ENCODE peak calls at places on chromosomes 3 and 15, in five cellular contexts. T, Q, H, G and F are unnamed samples.

GRCh38 chr3:146157325-146158060 is 3.5 kb downstream of the PLOD2 start:
- DNase-seq in T (no peak), Q (no peak), G (no peak), H (no peak), F (no peak)

GRCh38 chr3:73179601-73180000 is 118.1 kb downstream of the EBLN2 start:
- DNase-seq in Q (no peak), G (no peak), T (no peak), H (no peak), F (no peak)

GRCh38 chr15:77867266-77868047 is 210.1 kb downstream of the TBC1D2B start:
- DNase-seq in H (no peak), Q (no peak), T (peak; percentile 38), G (no peak), F (no peak)

GRCh38 chr15:58229297-58229768 is 91.2 kb downstream of the AQP9 start:
- DNase-seq in G (no peak), Q (peak; percentile 23), T (peak; percentile 76), H (no peak), F (no peak)

GRCh38 chr15:66851226-66852063 is 149.4 kb downstream of the SMAD6 start:
- DNase-seq in T (peak; percentile 94), H (peak; percentile 52), G (peak; percentile 56), Q (peak; percentile 78), F (peak; percentile 91)

GRCh38 chr3:63557912-63558311 is 94.6 kb upstream of the SNTN start:
- DNase-seq in T (no peak), G (no peak), Q (no peak), H (no peak), F (peak; percentile 10)

GRCh38 chr15:51234181-51234927 is 104.0 kb downstream of the CYP19A1 start:
- DNase-seq in Q (no peak), T (no peak), G (no peak), H (no peak), F (peak; percentile 29)

GRCh38 chr15:74784854-74785715 is 3.2 kb downstream of the CSK start:
- DNase-seq in G (no peak), Q (no peak), H (no peak), T (no peak), F (no peak)

GRCh38 chr3:129577925-129578742 is 28.3 kb downstream of the PLXND1 start:
- DNase-seq in H (no peak), Q (no peak), T (no peak), G (peak; percentile 80), F (peak; percentile 79)

GRCh38 chr3:161100994-161101393 is 4.2 kb downstream of the B3GALNT1 start:
- DNase-seq in Q (no peak), H (no peak), T (no peak), G (no peak), F (no peak)

GRCh38 chr3:124207873-124208473 is 216.0 kb upstream of the ROPN1 start:
- DNase-seq in T (no peak), H (no peak), Q (no peak), G (no peak), F (peak; percentile 32)

GRCh38 chr3:36227982-36228381 is 152.3 kb upstream of the STAC start:
- DNase-seq in H (no peak), Q (no peak), G (no peak), T (no peak), F (no peak)

GRCh38 chr15:39140060-39140604 is 440.7 kb upstream of the THBS1 start:
- DNase-seq in T (no peak), G (no peak), H (no peak), Q (peak; percentile 92), F (no peak)

GRCh38 chr3:194824676-194825075 is 139.0 kb downstream of the FAM43A start:
- DNase-seq in H (no peak), T (no peak), G (no peak), Q (no peak), F (no peak)

GRCh38 chr3:101574388-101575156 is 592 bp downstream of the PCNP start:
- DNase-seq in T (no peak), H (peak; percentile 42), G (no peak), Q (peak; percentile 26), F (no peak)

GRCh38 chr3:127739347-127740135 is 66.8 kb downstream of the ABTB1 start:
- DNase-seq in T (no peak), Q (no peak), G (no peak), H (no peak), F (no peak)

GRCh38 chr3:121989943-121990342 is 32.1 kb downstream of the ILDR1 start:
- DNase-seq in H (no peak), Q (no peak), T (peak; percentile 66), G (no peak), F (no peak)

GRCh38 chr3:86914651-86915050 is 76.3 kb downstream of the VGLL3 start:
- DNase-seq in Q (no peak), G (no peak), H (no peak), T (no peak), F (no peak)

GRCh38 chr15:55196011-55196410 is 730 bp downstream of the RSL24D1 start:
- DNase-seq in T (no peak), Q (no peak), G (no peak), H (no peak), F (no peak)

GRCh38 chr3:165210132-165210531 is 13.9 kb upstream of the SLITRK3 start:
- DNase-seq in G (no peak), H (no peak), T (no peak), Q (no peak), F (no peak)

GRCh38 chr3:127674099-127674792 is 1.5 kb downstream of the ABTB1 start:
- DNase-seq in G (no peak), T (no peak), Q (no peak), H (no peak), F (no peak)

GRCh38 chr15:32909431-32909830 is 191.6 kb downstream of the GREM1 start:
- DNase-seq in H (no peak), G (peak; percentile 21), T (no peak), Q (peak; percentile 70), F (no peak)

GRCh38 chr3:11236588-11237461 is 35.4 kb upstream of the ATG7 start:
- DNase-seq in H (peak; percentile 73), T (peak; percentile 95), Q (no peak), G (no peak), F (peak; percentile 73)

GRCh38 chr15:32981536-32981935 is 213.0 kb downstream of the FMN1 start:
- DNase-seq in H (no peak), G (no peak), Q (peak; percentile 40), T (no peak), F (no peak)

GRCh38 chr3:84108442-84108971 is 850.3 kb upstream of the CADM2 start:
- DNase-seq in H (no peak), G (no peak), T (no peak), Q (no peak), F (no peak)

GRCh38 chr3:141556034-141556433 is 69.2 kb downstream of the RASA2 start:
- DNase-seq in Q (no peak), T (no peak), G (no peak), H (no peak), F (no peak)

GRCh38 chr15:52008698-52009434 is 10.2 kb upstream of the MAPK6 start:
- DNase-seq in Q (no peak), H (no peak), T (peak; percentile 54), G (no peak), F (no peak)

GRCh38 chr3:100396967-100397366 is 3.9 kb downstream of the TOMM70 start:
- DNase-seq in T (no peak), G (no peak), H (no peak), Q (no peak), F (no peak)

DNA sequence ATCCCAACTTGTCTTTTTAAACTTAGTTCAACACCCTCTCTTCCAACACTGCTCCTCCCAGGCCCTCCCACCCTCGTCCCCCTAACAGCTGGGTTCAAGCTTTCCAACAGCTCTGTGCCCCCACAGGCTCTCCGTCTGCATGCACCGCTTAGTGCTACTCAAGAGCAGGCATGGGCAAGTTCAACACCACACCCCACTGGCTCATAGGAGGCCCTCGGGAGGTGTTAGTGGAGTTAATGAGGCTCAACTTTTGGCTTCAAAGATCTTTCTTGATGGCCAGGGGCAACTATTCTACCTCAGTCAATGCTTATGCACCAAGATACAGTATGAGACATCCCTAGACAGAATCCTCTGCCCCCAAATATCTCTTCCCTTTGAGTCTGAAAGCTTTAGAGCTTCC is 114.4 kb downstream of the ANP32A start:
- DNase-seq in G (no peak), Q (no peak), T (no peak), H (no peak), F (no peak)
- TF ChIP-seq CTCF in G (no peak), Q (no peak), T (no peak), H (no peak), F (no peak)

GRCh38 chr3:25910997-25911396 is 121.1 kb downstream of the OXSM start:
- DNase-seq in G (no peak), H (peak; percentile 9), T (peak; percentile 79), Q (no peak), F (no peak)
- TF ChIP-seq CTCF in G (peak; percentile 36), H (peak; percentile 27), T (peak; percentile 83), Q (peak; percentile 12), F (peak; percentile 44)

GRCh38 chr3:178259703-178260102 is 276.5 kb upstream of the KCNMB2 start:
- DNase-seq in Q (no peak), T (no peak), H (no peak), G (no peak), F (no peak)
- TF ChIP-seq CTCF in Q (no peak), T (no peak), H (no peak), G (no peak), F (no peak)

GRCh38 chr3:132255041-132255745 is 62.0 kb upstream of the ACP3 start:
- DNase-seq in G (no peak), T (no peak), H (no peak), Q (peak; percentile 88), F (no peak)

GRCh38 chr3:132253262-132253878 is 63.8 kb upstream of the ACP3 start:
- DNase-seq in G (peak; percentile 22), Q (peak; percentile 49), H (no peak), T (peak; percentile 62), F (peak; percentile 59)

GRCh38 chr3:132254076-132254755 is 63.0 kb upstream of the ACP3 start:
- DNase-seq in Q (no peak), H (no peak), T (no peak), G (no peak), F (no peak)

GRCh38 chr3:132261501-132261900 is 55.7 kb upstream of the ACP3 start:
- DNase-seq in Q (no peak), T (no peak), G (no peak), H (no peak), F (no peak)

GRCh38 chr3:132256984-132257383 is 60.2 kb upstream of the ACP3 start:
- DNase-seq in H (no peak), G (no peak), Q (peak; percentile 63), T (peak; percentile 84), F (no peak)
- TF ChIP-seq CTCF in H (no peak), G (no peak), Q (peak; percentile 44), T (peak; percentile 80), F (peak; percentile 26)

GRCh38 chr3:68447885-68448284 is 484.5 kb downstream of the TAFA4 start:
- DNase-seq in H (no peak), T (peak; percentile 53), G (no peak), Q (no peak), F (no peak)
- TF ChIP-seq CTCF in H (no peak), T (peak; percentile 58), G (no peak), Q (no peak), F (no peak)

GRCh38 chr15:62068787-62069170 is 2.0 kb downstream of the C2CD4A start:
- DNase-seq in H (no peak), Q (no peak), T (no peak), G (no peak), F (no peak)

GRCh38 chr15:62069551-62069950 is 2.8 kb downstream of the C2CD4A start:
- DNase-seq in T (no peak), H (no peak), G (no peak), Q (no peak), F (no peak)

GRCh38 chr15:62067448-62068044 is 769 bp downstream of the C2CD4A start:
- DNase-seq in H (no peak), T (peak; percentile 77), Q (no peak), G (no peak), F (no peak)

GRCh38 chr15:62066663-62067447 is at the start of gene C2CD4A:
- DNase-seq in G (no peak), T (peak; percentile 95), H (peak; percentile 31), Q (no peak), F (peak; percentile 39)

GRCh38 chr15:62068071-62068786 is 1.5 kb downstream of the C2CD4A start:
- DNase-seq in T (peak; percentile 86), H (no peak), Q (no peak), G (no peak), F (peak; percentile 41)
- TF ChIP-seq CTCF in T (peak; percentile 32), H (no peak), Q (peak; percentile 7), G (no peak), F (peak; percentile 3)